ENCODE peak calls at places on chromosome 6, in six cellular contexts. One of them, this sample, is unnamed.

GRCh38 chr6:53484409-53485280 is 60.3 kb downstream of the GCLC start:
- DNase-seq in heart left ventricle: peak; percentile 51
- DNase-seq in transverse colon: peak; percentile 77
- DNase-seq in GM23338: peak; percentile 83
- DNase-seq in astrocyte of the spinal cord: peak; percentile 78
- DNase-seq in left ventricle myocardium inferior: no peak
- DNase-seq in this sample: no peak

GRCh38 chr6:131054392-131055250 is 8.4 kb downstream of the EPB41L2 start:
- DNase-seq in heart left ventricle: no peak
- DNase-seq in transverse colon: no peak
- DNase-seq in GM23338: no peak
- DNase-seq in astrocyte of the spinal cord: no peak
- DNase-seq in left ventricle myocardium inferior: no peak
- DNase-seq in this sample: no peak

GRCh38 chr6:111736005-111736607 is 130.4 kb upstream of the TRAF3IP2 start:
- DNase-seq in heart left ventricle: no peak
- DNase-seq in transverse colon: no peak
- DNase-seq in GM23338: no peak
- DNase-seq in astrocyte of the spinal cord: no peak
- DNase-seq in left ventricle myocardium inferior: no peak
- DNase-seq in this sample: no peak

GRCh38 chr6:3565291-3565690 is 108.4 kb upstream of the SLC22A23 start:
- DNase-seq in heart left ventricle: no peak
- DNase-seq in transverse colon: no peak
- DNase-seq in GM23338: no peak
- DNase-seq in astrocyte of the spinal cord: no peak
- DNase-seq in left ventricle myocardium inferior: no peak
- DNase-seq in this sample: no peak

GRCh38 chr6:34791164-34791841 is 580 bp upstream of the BLTP3A start:
- DNase-seq in heart left ventricle: peak; percentile 63
- DNase-seq in transverse colon: peak; percentile 64
- DNase-seq in GM23338: peak; percentile 75
- DNase-seq in astrocyte of the spinal cord: peak; percentile 25
- DNase-seq in left ventricle myocardium inferior: peak; percentile 64
- DNase-seq in this sample: peak; percentile 17

GRCh38 chr6:39137235-39137634 is 22.2 kb upstream of the SAYSD1 start:
- DNase-seq in heart left ventricle: peak; percentile 23
- DNase-seq in transverse colon: peak; percentile 17
- DNase-seq in GM23338: peak; percentile 92
- DNase-seq in astrocyte of the spinal cord: peak; percentile 7
- DNase-seq in left ventricle myocardium inferior: no peak
- DNase-seq in this sample: no peak

GRCh38 chr6:35428421-35429149 is 23.6 kb upstream of the FANCE start:
- DNase-seq in heart left ventricle: no peak
- DNase-seq in transverse colon: no peak
- DNase-seq in GM23338: no peak
- DNase-seq in astrocyte of the spinal cord: no peak
- DNase-seq in left ventricle myocardium inferior: no peak
- DNase-seq in this sample: no peak

GRCh38 chr6:170459451-170459850 is 93.7 kb downstream of the PSMB1 start:
- DNase-seq in heart left ventricle: no peak
- DNase-seq in transverse colon: peak; percentile 53
- DNase-seq in GM23338: no peak
- DNase-seq in astrocyte of the spinal cord: peak; percentile 61
- DNase-seq in left ventricle myocardium inferior: no peak
- DNase-seq in this sample: peak; percentile 85

GRCh38 chr6:149166324-149166723 is 151.2 kb upstream of the TAB2 start:
- DNase-seq in heart left ventricle: no peak
- DNase-seq in transverse colon: no peak
- DNase-seq in GM23338: no peak
- DNase-seq in astrocyte of the spinal cord: no peak
- DNase-seq in left ventricle myocardium inferior: no peak
- DNase-seq in this sample: no peak

GRCh38 chr6:137823826-137824501 is 43.1 kb upstream of the TNFAIP3 start:
- DNase-seq in heart left ventricle: peak; percentile 54
- DNase-seq in transverse colon: peak; percentile 65
- DNase-seq in GM23338: peak; percentile 18
- DNase-seq in astrocyte of the spinal cord: peak; percentile 72
- DNase-seq in left ventricle myocardium inferior: peak; percentile 56
- DNase-seq in this sample: peak; percentile 92

GRCh38 chr6:133595076-133595868 is 293.6 kb upstream of the TCF21 start:
- DNase-seq in heart left ventricle: no peak
- DNase-seq in transverse colon: no peak
- DNase-seq in GM23338: no peak
- DNase-seq in astrocyte of the spinal cord: no peak
- DNase-seq in left ventricle myocardium inferior: no peak
- DNase-seq in this sample: no peak

GRCh38 chr6:112282217-112282616 is 27.9 kb upstream of the LAMA4 start:
- DNase-seq in heart left ventricle: peak; percentile 82
- DNase-seq in transverse colon: peak; percentile 32
- DNase-seq in GM23338: peak; percentile 14
- DNase-seq in astrocyte of the spinal cord: peak; percentile 85
- DNase-seq in left ventricle myocardium inferior: peak; percentile 64
- DNase-seq in this sample: no peak

GRCh38 chr6:10719386-10720228 is 3.3 kb upstream of the TMEM14C start:
- DNase-seq in heart left ventricle: peak; percentile 57
- DNase-seq in transverse colon: peak; percentile 16
- DNase-seq in GM23338: no peak
- DNase-seq in astrocyte of the spinal cord: peak; percentile 7
- DNase-seq in left ventricle myocardium inferior: peak; percentile 55
- DNase-seq in this sample: no peak

GRCh38 chr6:10722570-10722819 is 375 bp upstream of the TMEM14C start:
- DNase-seq in heart left ventricle: no peak
- DNase-seq in transverse colon: no peak
- DNase-seq in GM23338: no peak
- DNase-seq in astrocyte of the spinal cord: no peak
- DNase-seq in left ventricle myocardium inferior: no peak
- DNase-seq in this sample: no peak

GRCh38 chr6:10722820-10723651 is at the start of gene TMEM14C:
- DNase-seq in heart left ventricle: peak; percentile 100
- DNase-seq in transverse colon: peak; percentile 99
- DNase-seq in GM23338: peak; percentile 100
- DNase-seq in astrocyte of the spinal cord: peak; percentile 99
- DNase-seq in left ventricle myocardium inferior: peak; percentile 100
- DNase-seq in this sample: peak; percentile 100

GRCh38 chr6:10720229-10720959 is 2.5 kb upstream of the TMEM14C start:
- DNase-seq in heart left ventricle: peak; percentile 64
- DNase-seq in transverse colon: peak; percentile 43
- DNase-seq in GM23338: no peak
- DNase-seq in astrocyte of the spinal cord: peak; percentile 22
- DNase-seq in left ventricle myocardium inferior: peak; percentile 61
- DNase-seq in this sample: peak; percentile 86

DNA sequence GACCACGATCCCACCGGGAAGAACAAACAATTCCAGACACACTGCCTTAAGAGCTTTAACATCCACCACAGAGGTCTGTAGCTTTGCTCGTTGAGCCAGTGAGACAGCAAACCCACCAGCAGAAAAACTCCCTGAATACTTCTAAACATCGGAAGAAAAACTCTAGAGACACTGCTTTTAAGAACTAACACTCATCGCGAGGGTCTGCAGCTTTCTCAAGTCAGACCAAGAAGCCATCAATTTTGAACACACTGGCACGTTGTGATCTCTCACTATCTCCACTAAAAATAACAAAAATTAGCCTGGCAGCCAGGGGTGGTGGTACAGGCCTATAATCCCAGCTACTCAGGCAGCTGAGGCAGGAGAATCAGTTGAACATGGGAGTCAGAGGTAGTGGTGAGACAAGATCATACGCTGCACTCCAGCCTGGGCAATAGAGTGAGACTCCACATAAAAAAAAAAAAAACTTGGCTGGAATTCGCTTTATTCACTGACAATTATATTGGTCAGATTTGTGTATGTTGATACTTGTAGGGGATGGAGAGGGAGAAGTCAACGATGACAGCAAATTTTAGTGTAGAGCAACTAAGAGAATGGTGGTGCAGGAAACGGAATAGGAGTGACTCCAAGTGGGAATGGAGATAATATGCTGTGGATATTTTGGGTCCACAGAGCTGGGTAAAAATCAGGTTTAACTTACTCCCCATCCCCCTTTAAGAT is 860 bp upstream of the TMEM14C start:
- DNase-seq in heart left ventricle: no peak
- DNase-seq in transverse colon: no peak
- DNase-seq in GM23338: no peak
- DNase-seq in astrocyte of the spinal cord: no peak
- DNase-seq in left ventricle myocardium inferior: no peak
- DNase-seq in this sample: no peak
- H3K4me3 ChIP-seq in heart left ventricle: peak overlapping the region; percentile 52
- H3K4me3 ChIP-seq in transverse colon: peak overlapping the region; percentile 72
- H3K4me3 ChIP-seq in GM23338: peak overlapping the region; percentile 71
- H3K4me3 ChIP-seq in astrocyte of the spinal cord: peak overlapping the region; percentile 58
- H3K4me3 ChIP-seq in left ventricle myocardium inferior: peak overlapping the region; percentile 72
- H3K4me3 ChIP-seq in this sample: peak overlapping the region; percentile 21

GRCh38 chr6:147900191-147900830 is 391.8 kb downstream of the SAMD5 start:
- DNase-seq in heart left ventricle: no peak
- DNase-seq in transverse colon: no peak
- DNase-seq in GM23338: peak; percentile 13
- DNase-seq in astrocyte of the spinal cord: no peak
- DNase-seq in left ventricle myocardium inferior: no peak
- DNase-seq in this sample: no peak
- TF ChIP-seq CTCF in heart left ventricle: no peak
- TF ChIP-seq CTCF in transverse colon: no peak
- TF ChIP-seq CTCF in GM23338: no peak
- TF ChIP-seq CTCF in astrocyte of the spinal cord: no peak
- TF ChIP-seq CTCF in left ventricle myocardium inferior: no peak
- TF ChIP-seq CTCF in this sample: no peak

DNA sequence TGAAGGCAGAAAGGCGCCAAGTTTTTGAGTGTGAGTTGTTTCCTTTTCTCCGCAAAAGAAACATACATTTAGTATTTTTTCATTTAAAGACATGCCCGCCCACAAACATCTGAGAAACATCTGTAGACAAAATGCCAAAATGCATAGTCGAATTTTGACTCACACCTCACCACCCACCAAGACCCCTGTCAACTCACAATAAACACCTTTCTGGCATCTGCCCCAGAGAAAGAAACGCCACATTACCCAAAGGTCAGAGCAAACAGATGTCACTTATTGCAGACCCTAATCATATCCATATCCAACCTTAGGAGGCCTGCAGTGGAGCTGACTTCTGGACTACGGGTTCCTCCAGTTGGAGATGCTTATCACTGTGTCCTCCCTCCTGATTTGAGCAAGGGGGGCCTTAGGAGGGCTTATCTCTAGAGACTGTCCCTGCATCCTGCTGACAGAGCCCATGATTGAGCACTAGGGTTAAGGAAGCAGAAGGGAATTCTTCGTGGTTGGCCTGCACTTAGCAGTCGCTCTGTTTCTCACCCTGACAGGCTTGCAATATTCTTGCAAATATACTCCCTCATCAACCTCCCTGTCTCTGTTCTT is 90.5 kb upstream of the TBX18 start:
- DNase-seq in heart left ventricle: no peak
- DNase-seq in transverse colon: no peak
- DNase-seq in GM23338: no peak
- DNase-seq in astrocyte of the spinal cord: no peak
- DNase-seq in left ventricle myocardium inferior: no peak
- DNase-seq in this sample: no peak
- H3K4me3 ChIP-seq in heart left ventricle: no peak overlapping the region
- H3K4me3 ChIP-seq in transverse colon: no peak overlapping the region
- H3K4me3 ChIP-seq in GM23338: no peak overlapping the region
- H3K4me3 ChIP-seq in astrocyte of the spinal cord: no peak overlapping the region
- H3K4me3 ChIP-seq in left ventricle myocardium inferior: no peak overlapping the region
- H3K4me3 ChIP-seq in this sample: no peak overlapping the region

DNA sequence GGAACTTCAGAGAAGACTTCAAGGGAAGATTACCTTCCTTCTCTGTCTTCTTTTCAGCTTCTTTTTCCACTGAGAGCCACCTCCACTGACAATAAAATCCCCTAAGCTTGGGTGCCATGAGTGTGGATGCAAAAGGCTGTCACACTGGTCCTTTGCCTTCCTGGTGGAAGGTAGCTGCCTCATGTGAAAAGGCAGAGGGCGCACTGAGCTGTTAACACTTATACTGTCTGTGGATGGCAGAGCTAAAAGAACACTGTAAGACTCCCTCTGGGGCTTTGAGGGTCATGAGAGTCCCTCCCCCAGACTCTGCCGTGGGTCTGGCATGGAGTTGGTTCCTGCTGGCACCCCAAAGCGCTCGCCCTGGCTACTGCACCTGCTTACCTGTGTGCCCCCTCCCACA is 536.7 kb upstream of the IMPG1 start:
- DNase-seq in heart left ventricle: no peak
- DNase-seq in transverse colon: no peak
- DNase-seq in GM23338: no peak
- DNase-seq in astrocyte of the spinal cord: no peak
- DNase-seq in left ventricle myocardium inferior: no peak
- DNase-seq in this sample: no peak
- TF ChIP-seq CTCF in heart left ventricle: no peak
- TF ChIP-seq CTCF in transverse colon: no peak
- TF ChIP-seq CTCF in GM23338: peak; percentile 53
- TF ChIP-seq CTCF in astrocyte of the spinal cord: no peak
- TF ChIP-seq CTCF in left ventricle myocardium inferior: no peak
- TF ChIP-seq CTCF in this sample: no peak

DNA sequence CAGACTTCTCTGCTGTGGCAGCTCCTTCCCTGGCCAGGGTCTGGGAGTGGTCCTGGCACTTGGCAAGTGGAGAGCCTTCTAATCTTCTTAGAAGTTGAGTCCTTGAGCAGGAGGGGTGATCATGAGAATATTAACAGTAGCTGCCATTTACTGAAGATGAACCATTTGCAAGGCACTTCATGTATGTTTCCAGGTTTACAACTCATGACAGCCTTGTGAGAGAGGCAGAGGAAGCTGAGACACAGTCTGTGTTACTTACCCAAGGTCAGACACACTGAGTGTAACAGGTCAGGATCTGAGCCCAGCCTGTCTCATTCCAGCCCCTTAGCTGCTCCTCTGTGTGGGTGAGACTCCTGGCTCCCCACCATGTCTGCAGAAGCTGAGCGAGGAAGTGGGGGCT is 45.5 kb upstream of the SRF start:
- DNase-seq in heart left ventricle: no peak
- DNase-seq in transverse colon: no peak
- DNase-seq in GM23338: no peak
- DNase-seq in astrocyte of the spinal cord: no peak
- DNase-seq in left ventricle myocardium inferior: no peak
- DNase-seq in this sample: no peak
- H3K4me3 ChIP-seq in heart left ventricle: no peak overlapping the region
- H3K4me3 ChIP-seq in transverse colon: no peak overlapping the region
- H3K4me3 ChIP-seq in GM23338: no peak overlapping the region
- H3K4me3 ChIP-seq in astrocyte of the spinal cord: no peak overlapping the region
- H3K4me3 ChIP-seq in left ventricle myocardium inferior: no peak overlapping the region
- H3K4me3 ChIP-seq in this sample: no peak overlapping the region

DNA sequence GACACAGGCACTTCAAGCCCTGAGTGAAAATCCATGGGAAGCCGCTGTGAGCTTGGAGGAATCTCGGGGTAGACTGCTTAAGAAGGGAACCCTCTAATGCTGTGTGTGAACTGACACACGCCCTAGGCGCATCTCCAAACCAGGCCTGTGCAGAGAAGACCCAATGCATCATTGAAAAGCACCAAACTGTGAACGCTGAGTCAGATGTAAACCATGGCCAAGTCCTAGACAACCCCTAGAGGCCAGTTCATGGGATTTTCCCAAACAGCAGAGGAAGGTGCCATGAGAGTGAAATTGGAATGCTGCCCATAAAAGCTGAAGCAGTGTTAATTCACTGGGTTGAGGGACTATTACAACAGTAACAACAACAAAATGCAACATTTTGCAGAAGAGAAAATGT is 296.5 kb downstream of the SMOC2 start:
- DNase-seq in heart left ventricle: no peak
- DNase-seq in transverse colon: no peak
- DNase-seq in GM23338: peak; percentile 28
- DNase-seq in astrocyte of the spinal cord: no peak
- DNase-seq in left ventricle myocardium inferior: no peak
- DNase-seq in this sample: no peak
- TF ChIP-seq CTCF in heart left ventricle: no peak
- TF ChIP-seq CTCF in transverse colon: no peak
- TF ChIP-seq CTCF in GM23338: peak; percentile 41
- TF ChIP-seq CTCF in astrocyte of the spinal cord: no peak
- TF ChIP-seq CTCF in left ventricle myocardium inferior: no peak
- TF ChIP-seq CTCF in this sample: no peak